ENCODE peak calls at places on chromosomes 3 and 15, in seven cellular contexts. P is H1, X is SK-N-SH, Z is K562, T is HepG2, U is GM12878, F is HCT116. D is an unnamed sample.

GRCh38 chr15:70257573-70258220 is 160.0 kb upstream of the TLE3 start:
- DNase-seq in U (no peak), T (no peak), F (no peak), X (no peak), Z (no peak), P (no peak), D (no peak)

GRCh38 chr3:46982581-46982980 is 3.1 kb downstream of the NBEAL2 start:
- DNase-seq in P (no peak), Z (no peak), U (no peak), X (no peak), T (no peak), F (no peak), D (no peak)

GRCh38 chr3:164533275-164533674 is 545.0 kb downstream of the SI start:
- DNase-seq in X (no peak), T (no peak), Z (no peak), P (no peak), U (no peak), F (no peak), D (no peak)

GRCh38 chr15:39587291-39587909 is 6.5 kb downstream of the THBS1 start:
- DNase-seq in Z (no peak), X (no peak), P (no peak), U (no peak), F (no peak), T (no peak), D (no peak)

GRCh38 chr3:159672728-159673471 is 315.7 kb upstream of the IL12A start:
- DNase-seq in F (no peak), T (no peak), Z (no peak), P (no peak), U (no peak), X (no peak), D (no peak)

GRCh38 chr3:104556372-104557078 is 810.2 kb upstream of the ALCAM start:
- DNase-seq in U (no peak), Z (no peak), P (no peak), F (no peak), T (no peak), X (no peak), D (no peak)

GRCh38 chr3:135100349-135100741 is 305.3 kb downstream of the EPHB1 start:
- DNase-seq in F (no peak), P (no peak), Z (no peak), T (no peak), X (no peak), U (no peak), D (no peak)

GRCh38 chr3:61564405-61565059 is 3.2 kb downstream of the PTPRG start:
- DNase-seq in U (no peak), X (peak), T (no peak), Z (peak), P (peak), F (no peak), D (no peak)

GRCh38 chr15:77001351-77001750 is 6.4 kb downstream of the PSTPIP1 start:
- DNase-seq in X (no peak), F (no peak), P (no peak), Z (no peak), U (no peak), T (no peak), D (no peak)

GRCh38 chr15:87896926-87897325 is 359.6 kb downstream of the NTRK3 start:
- DNase-seq in F (no peak), T (no peak), X (no peak), Z (no peak), P (no peak), U (no peak), D (no peak)

GRCh38 chr3:11077466-11077865 is 76.8 kb upstream of the HRH1 start:
- DNase-seq in F (no peak), X (no peak), U (no peak), Z (no peak), P (no peak), T (no peak), D (no peak)

GRCh38 chr15:58047149-58047548 is 18.4 kb downstream of the ALDH1A2 start:
- DNase-seq in Z (no peak), U (no peak), F (no peak), X (no peak), T (no peak), P (no peak), D (no peak)

GRCh38 chr3:146577662-146578061 is 27.5 kb downstream of the PLSCR5 start:
- DNase-seq in Z (no peak), U (no peak), X (peak), T (peak), P (no peak), F (peak), D (peak)

GRCh38 chr3:128504957-128505730 is 12.1 kb upstream of the GATA2 start:
- DNase-seq in U (no peak), F (no peak), X (no peak), T (no peak), Z (no peak), P (no peak), D (peak)

GRCh38 chr3:69283496-69283895 is 102.4 kb downstream of the FRMD4B start:
- DNase-seq in X (no peak), Z (no peak), F (no peak), U (no peak), T (no peak), P (no peak), D (no peak)

GRCh38 chr3:176861137-176861536 is 336.1 kb downstream of the TBL1XR1 start:
- DNase-seq in F (no peak), T (no peak), U (no peak), Z (no peak), X (no peak), P (no peak), D (no peak)

GRCh38 chr3:67739851-67740250 is 85.4 kb upstream of the SUCLG2 start:
- DNase-seq in T (no peak), P (no peak), U (no peak), X (no peak), Z (no peak), F (no peak), D (no peak)

GRCh38 chr15:62775932-62776331 is 266.6 kb upstream of the TPM1 start:
- DNase-seq in F (no peak), U (no peak), X (no peak), T (no peak), P (no peak), Z (no peak), D (no peak)

GRCh38 chr15:83766326-83766725 is 112.4 kb downstream of the ADAMTSL3 start:
- DNase-seq in X (no peak), T (no peak), F (no peak), U (no peak), P (no peak), Z (no peak), D (no peak)

GRCh38 chr3:48406443-48407431 is 23.1 kb downstream of the PLXNB1 start:
- DNase-seq in U (no peak), T (no peak), X (peak), Z (no peak), F (no peak), P (no peak), D (no peak)

GRCh38 chr3:166634091-166634746 is 745.9 kb downstream of the ZBBX start:
- DNase-seq in T (no peak), Z (no peak), P (no peak), X (no peak), U (no peak), F (no peak), D (no peak)

GRCh38 chr3:166190360-166190759 is 353.1 kb upstream of the BCHE start:
- DNase-seq in T (no peak), P (no peak), U (no peak), X (no peak), F (no peak), Z (no peak), D (no peak)

GRCh38 chr3:123658118-123658859 is 73.4 kb upstream of the HACD2 start:
- DNase-seq in U (no peak), Z (no peak), T (no peak), F (no peak), P (no peak), X (no peak), D (no peak)

GRCh38 chr3:176896640-176897039 is 300.6 kb downstream of the TBL1XR1 start:
- DNase-seq in U (no peak), X (no peak), T (no peak), Z (no peak), P (no peak), F (no peak), D (no peak)

GRCh38 chr3:31232049-31233040 is 300.4 kb upstream of the STT3B start:
- DNase-seq in U (no peak), T (no peak), X (no peak), Z (no peak), F (no peak), P (no peak), D (no peak)

GRCh38 chr15:100338971-100339444 is 2.8 kb downstream of the ADAMTS17 start:
- DNase-seq in X (peak), F (peak), U (no peak), T (peak), P (peak), Z (peak), D (peak)

GRCh38 chr15:51108933-51109550 is 14.3 kb upstream of the TNFAIP8L3 start:
- DNase-seq in P (no peak), X (no peak), U (no peak), F (no peak), Z (no peak), T (no peak), D (no peak)

GRCh38 chr15:28013976-28014375 is 85.1 kb downstream of the OCA2 start:
- DNase-seq in F (no peak), P (no peak), Z (no peak), X (no peak), T (no peak), U (no peak), D (no peak)

GRCh38 chr15:33188654-33189257 is 5.8 kb downstream of the FMN1 start:
- DNase-seq in P (no peak), U (peak), X (no peak), Z (no peak), F (no peak), T (no peak), D (no peak)

GRCh38 chr3:134249935-134250716 is 533 bp downstream of the RYK start:
- DNase-seq in X (peak), T (peak), P (peak), F (no peak), U (no peak), Z (peak), D (peak)

GRCh38 chr3:86995537-86995936 is 4.6 kb upstream of the VGLL3 start:
- DNase-seq in P (no peak), T (no peak), F (peak), X (no peak), U (no peak), Z (no peak), D (no peak)

GRCh38 chr3:78506581-78507195 is 1261.1 kb downstream of the ROBO1 start:
- DNase-seq in X (no peak), P (no peak), T (no peak), Z (no peak), U (no peak), F (no peak), D (no peak)

GRCh38 chr15:28969511-28970085 is 83.8 kb downstream of the APBA2 start:
- DNase-seq in U (no peak), X (no peak), T (no peak), P (peak), Z (no peak), F (no peak), D (no peak)

GRCh38 chr15:57560976-57561711 is 30.6 kb upstream of the MYZAP start:
- DNase-seq in X (peak), F (peak), Z (peak), U (peak), P (peak), T (peak), D (peak)

GRCh38 chr3:129596194-129597086 is 10.0 kb downstream of the PLXND1 start:
- DNase-seq in T (peak), P (no peak), Z (peak), F (no peak), U (no peak), X (peak), D (no peak)

GRCh38 chr15:47750030-47750739 is 32.9 kb downstream of the SEMA6D start:
- DNase-seq in U (no peak), F (no peak), P (no peak), T (no peak), Z (no peak), X (no peak), D (no peak)

DNA sequence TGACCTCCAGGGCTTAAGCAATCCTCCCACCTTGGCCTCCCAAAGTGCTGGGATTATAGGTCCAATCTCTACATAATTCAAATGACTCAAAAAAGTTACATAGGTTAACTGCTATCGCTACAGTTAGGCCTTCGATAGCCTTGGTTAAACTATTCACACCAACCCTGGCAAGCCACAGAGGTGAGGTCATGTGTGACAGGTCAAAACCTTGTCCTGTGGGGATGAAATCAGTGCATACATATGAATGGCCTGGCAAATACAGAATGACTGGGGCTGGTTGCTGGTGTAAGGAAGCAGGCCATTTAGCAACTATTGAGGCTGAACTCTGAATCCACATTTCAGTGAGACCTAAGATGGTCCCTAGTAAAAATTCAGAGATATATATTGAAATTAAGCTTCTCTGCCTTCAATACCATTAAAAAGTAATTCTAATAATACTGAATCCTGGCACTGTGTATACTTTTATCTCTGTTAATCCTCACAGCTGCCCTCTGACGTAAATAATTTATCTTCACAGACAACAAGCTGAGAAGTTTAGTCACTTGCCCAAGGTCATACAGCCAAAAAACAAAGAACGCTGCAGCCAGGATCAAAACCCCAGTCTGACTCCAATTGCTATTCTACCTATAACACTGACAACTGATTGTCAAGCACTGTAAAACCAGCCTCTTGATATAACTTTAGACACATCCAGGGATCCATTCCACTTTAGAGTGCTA is 35.3 kb downstream of the MKRN2 start:
- DNase-seq in X (no peak), U (no peak), Z (no peak), P (no peak), F (no peak), T (no peak), D (no peak)
- TF ChIP-seq JUND in X (no peak), U (no peak), Z (no peak), P (no peak), F (no peak), T (no peak), D (no peak)

GRCh38 chr3:171981271-171981605 is 58.1 kb upstream of the FNDC3B start:
- DNase-seq in T (no peak), X (no peak), P (no peak), U (no peak), F (no peak), Z (no peak), D (no peak)

GRCh38 chr3:171982829-171983228 is 56.5 kb upstream of the FNDC3B start:
- DNase-seq in P (no peak), X (no peak), F (no peak), U (no peak), Z (no peak), T (no peak), D (no peak)

GRCh38 chr3:171979081-171979480 is 60.3 kb upstream of the FNDC3B start:
- DNase-seq in X (no peak), P (no peak), U (no peak), Z (no peak), T (no peak), F (no peak), D (no peak)

GRCh38 chr3:171978390-171978789 is 61.0 kb upstream of the FNDC3B start:
- DNase-seq in P (no peak), U (no peak), Z (no peak), T (no peak), F (no peak), X (no peak), D (no peak)

DNA sequence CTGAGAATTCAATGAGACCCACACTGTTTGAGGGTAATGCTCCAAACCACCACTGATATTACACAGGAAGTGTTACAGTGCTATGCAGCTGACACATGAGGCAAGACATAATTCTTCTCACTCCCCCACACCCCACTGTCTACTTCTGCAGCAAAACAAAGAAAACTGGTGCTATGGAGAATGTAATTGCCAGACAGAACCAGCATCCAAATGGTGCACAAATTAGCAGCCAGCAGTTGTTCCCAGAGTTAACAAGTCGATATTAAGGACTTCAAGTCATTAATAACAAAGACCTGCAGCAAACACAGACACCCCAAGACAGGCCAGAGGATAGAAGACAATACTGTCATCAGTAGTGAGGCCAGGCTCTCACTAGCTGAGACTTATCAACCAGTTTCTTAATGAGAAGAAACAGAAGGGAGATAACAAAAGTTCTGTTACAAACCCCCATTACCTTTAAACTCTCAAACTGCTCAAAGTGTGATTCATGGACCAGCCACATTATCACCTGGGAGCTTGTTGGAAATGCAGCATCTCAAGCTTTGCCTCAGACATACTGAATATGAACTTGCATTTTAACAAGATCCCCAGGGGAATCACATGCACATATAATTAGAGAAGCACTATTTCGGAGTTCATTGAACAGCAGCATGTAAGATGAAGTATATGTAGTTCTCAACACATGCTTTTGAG is 58.7 kb upstream of the FNDC3B start:
- DNase-seq in X (no peak), T (no peak), U (no peak), F (no peak), Z (no peak), P (no peak), D (no peak)
- TF ChIP-seq JUND in X (no peak), T (no peak), U (no peak), F (no peak), Z (no peak), P (no peak), D (no peak)

GRCh38 chr15:80507131-80507530 is 102.9 kb downstream of the ARNT2 start:
- DNase-seq in Z (no peak), X (no peak), F (no peak), P (peak), T (no peak), U (no peak), D (no peak)

GRCh38 chr15:80507638-80508316 is 103.6 kb downstream of the ARNT2 start:
- DNase-seq in F (no peak), P (peak), T (no peak), U (no peak), Z (no peak), X (no peak), D (peak)

GRCh38 chr15:80512729-80513670 is 108.8 kb downstream of the ARNT2 start:
- DNase-seq in F (peak), U (no peak), X (peak), P (peak), T (peak), Z (no peak), D (peak)

GRCh38 chr15:80508783-80509182 is 104.6 kb downstream of the ARNT2 start:
- DNase-seq in P (no peak), U (no peak), Z (no peak), F (no peak), T (no peak), X (no peak), D (no peak)

DNA sequence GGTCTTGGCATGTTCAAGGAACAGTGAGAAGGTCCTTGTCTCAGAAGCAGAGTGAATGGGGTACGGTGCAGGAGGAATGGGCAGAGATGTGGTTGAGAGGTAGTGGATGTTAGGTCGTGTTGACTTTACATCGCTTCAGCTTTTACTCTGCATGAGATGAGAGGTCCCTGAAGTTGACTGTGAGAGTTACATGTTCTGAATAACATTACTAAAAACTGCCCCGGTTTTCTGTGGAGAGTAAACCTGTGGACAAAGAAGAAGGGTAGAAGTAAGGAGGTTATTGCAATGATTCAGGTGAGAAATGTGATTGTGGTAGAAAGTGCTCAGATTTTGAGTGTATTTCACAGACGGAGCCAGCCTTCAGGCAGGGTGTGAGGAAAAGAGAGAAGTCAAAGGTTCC is 105.6 kb downstream of the ARNT2 start:
- DNase-seq in P (no peak), F (no peak), X (no peak), Z (no peak), T (no peak), U (no peak), D (no peak)
- TF ChIP-seq JUND in P (no peak), F (no peak), X (no peak), Z (no peak), T (no peak), U (no peak), D (no peak)

GRCh38 chr3:15099364-15100098 is 583 bp upstream of the RBSN start:
- DNase-seq in F (no peak), P (no peak), Z (no peak), U (no peak), X (peak), T (no peak), D (no peak)

GRCh38 chr3:15096026-15096425 is 2.9 kb downstream of the RBSN start:
- DNase-seq in T (no peak), Z (no peak), X (no peak), U (no peak), P (no peak), F (no peak), D (no peak)

GRCh38 chr3:15098503-15099363 is at the start of gene RBSN:
- DNase-seq in P (peak), X (peak), F (peak), Z (peak), U (peak), T (peak), D (peak)

GRCh38 chr3:15094187-15094875 is 4.6 kb downstream of the RBSN start:
- DNase-seq in T (no peak), Z (no peak), P (no peak), U (no peak), F (no peak), X (no peak), D (no peak)

GRCh38 chr3:15097889-15098288 is 1.1 kb downstream of the RBSN start:
- DNase-seq in F (no peak), U (peak), X (no peak), Z (no peak), P (no peak), T (no peak), D (no peak)
- TF ChIP-seq JUND in F (no peak), U (no peak), X (no peak), Z (no peak), P (no peak), T (no peak), D (no peak)

GRCh38 chr15:25671132-25671531 is 192.0 kb downstream of the ATP10A start:
- DNase-seq in T (no peak), F (no peak), U (no peak), P (no peak), X (no peak), Z (no peak), D (no peak)

GRCh38 chr15:25674948-25675347 is 188.2 kb downstream of the ATP10A start:
- DNase-seq in P (no peak), F (no peak), U (no peak), T (no peak), Z (no peak), X (no peak), D (no peak)

GRCh38 chr15:25675396-25675795 is 187.7 kb downstream of the ATP10A start:
- DNase-seq in U (no peak), P (no peak), Z (no peak), X (no peak), F (no peak), T (no peak), D (no peak)

GRCh38 chr15:25673972-25674371 is 189.2 kb downstream of the ATP10A start:
- DNase-seq in P (no peak), X (no peak), Z (no peak), U (no peak), F (no peak), T (no peak), D (no peak)

DNA sequence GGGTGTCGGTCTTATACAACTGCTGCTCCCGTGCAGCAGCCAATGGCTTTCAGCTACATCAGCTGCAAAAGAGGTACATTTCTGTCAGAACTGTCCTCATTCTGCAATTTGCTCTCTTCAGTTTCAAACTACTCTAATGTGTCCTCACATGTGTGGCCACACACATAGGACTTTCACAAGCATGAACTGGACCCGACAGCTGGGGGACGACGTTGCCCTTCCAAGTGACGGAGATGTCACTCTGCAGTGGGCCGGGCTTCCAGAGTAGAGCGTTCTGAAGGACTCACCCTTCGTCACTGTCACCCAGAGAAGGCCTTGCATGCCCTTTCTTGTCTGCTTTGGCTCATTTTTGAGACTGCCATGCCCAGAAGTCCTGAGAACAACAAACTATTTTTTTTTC is 189.8 kb downstream of the ATP10A start:
- DNase-seq in U (no peak), X (no peak), T (no peak), F (no peak), P (no peak), Z (no peak), D (no peak)
- TF ChIP-seq JUND in U (no peak), X (no peak), T (no peak), F (no peak), P (no peak), Z (no peak), D (no peak)

D was measured in T47D.